ENCODE peak calls at places on chromosomes 2 and 18, in nine cellular contexts. One of them, this sample, is unnamed.

GRCh38 chr2:28980368-28981015 is 606 bp upstream of the TOGARAM2 start:
- DNase-seq in HT1080: no peak
- DNase-seq in NCI-H82: no peak
- DNase-seq in stimulated activated CD8-positive, alpha-beta memory T cell treated with anti-CD3 and anti-CD28 coated beads, Interleukin-7, amount 100 ng/mL, for 1 hour: no peak
- DNase-seq in AG10803: no peak
- DNase-seq in endothelial cell: no peak
- DNase-seq in hypothalamus: no peak
- DNase-seq in omental fat pad: no peak
- DNase-seq in HTR-8/SVneo: no peak
- DNase-seq in this sample: no peak

GRCh38 chr2:207926133-207927076 is 98.9 kb downstream of the PLEKHM3 start:
- DNase-seq in HT1080: peak
- DNase-seq in NCI-H82: no peak
- DNase-seq in stimulated activated CD8-positive, alpha-beta memory T cell treated with anti-CD3 and anti-CD28 coated beads, Interleukin-7, amount 100 ng/mL, for 1 hour: no peak
- DNase-seq in AG10803: peak
- DNase-seq in endothelial cell: no peak
- DNase-seq in hypothalamus: no peak
- DNase-seq in omental fat pad: no peak
- DNase-seq in HTR-8/SVneo: no peak
- DNase-seq in this sample: no peak

GRCh38 chr18:50578651-50579050 is 18.8 kb downstream of the MAPK4 start:
- DNase-seq in HT1080: peak
- DNase-seq in NCI-H82: no peak
- DNase-seq in stimulated activated CD8-positive, alpha-beta memory T cell treated with anti-CD3 and anti-CD28 coated beads, Interleukin-7, amount 100 ng/mL, for 1 hour: no peak
- DNase-seq in AG10803: no peak
- DNase-seq in endothelial cell: no peak
- DNase-seq in hypothalamus: no peak
- DNase-seq in omental fat pad: no peak
- DNase-seq in HTR-8/SVneo: no peak
- DNase-seq in this sample: no peak

GRCh38 chr2:239143858-239144712 is 256.7 kb downstream of the HDAC4 start:
- DNase-seq in HT1080: peak
- DNase-seq in NCI-H82: peak
- DNase-seq in stimulated activated CD8-positive, alpha-beta memory T cell treated with anti-CD3 and anti-CD28 coated beads, Interleukin-7, amount 100 ng/mL, for 1 hour: no peak
- DNase-seq in AG10803: peak
- DNase-seq in endothelial cell: peak
- DNase-seq in hypothalamus: no peak
- DNase-seq in omental fat pad: no peak
- DNase-seq in HTR-8/SVneo: peak
- DNase-seq in this sample: peak

GRCh38 chr2:241638063-241638660 is 669 bp downstream of the ATG4B start:
- DNase-seq in HT1080: no peak
- DNase-seq in NCI-H82: no peak
- DNase-seq in stimulated activated CD8-positive, alpha-beta memory T cell treated with anti-CD3 and anti-CD28 coated beads, Interleukin-7, amount 100 ng/mL, for 1 hour: no peak
- DNase-seq in AG10803: no peak
- DNase-seq in endothelial cell: no peak
- DNase-seq in hypothalamus: no peak
- DNase-seq in omental fat pad: no peak
- DNase-seq in HTR-8/SVneo: no peak
- DNase-seq in this sample: no peak

GRCh38 chr2:226635221-226635620 is 164.4 kb downstream of the IRS1 start:
- DNase-seq in HT1080: no peak
- DNase-seq in NCI-H82: no peak
- DNase-seq in stimulated activated CD8-positive, alpha-beta memory T cell treated with anti-CD3 and anti-CD28 coated beads, Interleukin-7, amount 100 ng/mL, for 1 hour: no peak
- DNase-seq in AG10803: no peak
- DNase-seq in endothelial cell: no peak
- DNase-seq in hypothalamus: no peak
- DNase-seq in omental fat pad: no peak
- DNase-seq in HTR-8/SVneo: no peak
- DNase-seq in this sample: no peak

GRCh38 chr2:154898269-154898668 is 199.8 kb downstream of the KCNJ3 start:
- DNase-seq in HT1080: no peak
- DNase-seq in NCI-H82: no peak
- DNase-seq in stimulated activated CD8-positive, alpha-beta memory T cell treated with anti-CD3 and anti-CD28 coated beads, Interleukin-7, amount 100 ng/mL, for 1 hour: no peak
- DNase-seq in AG10803: no peak
- DNase-seq in endothelial cell: no peak
- DNase-seq in hypothalamus: no peak
- DNase-seq in omental fat pad: no peak
- DNase-seq in HTR-8/SVneo: no peak
- DNase-seq in this sample: no peak

GRCh38 chr2:3207091-3207491 is 170.5 kb downstream of the EIPR1 start:
- DNase-seq in HT1080: no peak
- DNase-seq in NCI-H82: no peak
- DNase-seq in stimulated activated CD8-positive, alpha-beta memory T cell treated with anti-CD3 and anti-CD28 coated beads, Interleukin-7, amount 100 ng/mL, for 1 hour: no peak
- DNase-seq in AG10803: no peak
- DNase-seq in endothelial cell: no peak
- DNase-seq in hypothalamus: no peak
- DNase-seq in omental fat pad: no peak
- DNase-seq in HTR-8/SVneo: no peak
- DNase-seq in this sample: no peak

GRCh38 chr2:7007846-7008741 is 90.9 kb downstream of the RNF144A start:
- DNase-seq in HT1080: peak
- DNase-seq in NCI-H82: peak
- DNase-seq in stimulated activated CD8-positive, alpha-beta memory T cell treated with anti-CD3 and anti-CD28 coated beads, Interleukin-7, amount 100 ng/mL, for 1 hour: no peak
- DNase-seq in AG10803: peak
- DNase-seq in endothelial cell: no peak
- DNase-seq in hypothalamus: peak
- DNase-seq in omental fat pad: no peak
- DNase-seq in HTR-8/SVneo: no peak
- DNase-seq in this sample: no peak

GRCh38 chr2:69060938-69061501 is 48.0 kb downstream of the ANTXR1 start:
- DNase-seq in HT1080: no peak
- DNase-seq in NCI-H82: no peak
- DNase-seq in stimulated activated CD8-positive, alpha-beta memory T cell treated with anti-CD3 and anti-CD28 coated beads, Interleukin-7, amount 100 ng/mL, for 1 hour: no peak
- DNase-seq in AG10803: peak
- DNase-seq in endothelial cell: no peak
- DNase-seq in hypothalamus: no peak
- DNase-seq in omental fat pad: no peak
- DNase-seq in HTR-8/SVneo: no peak
- DNase-seq in this sample: no peak

GRCh38 chr18:79826966-79827365 is 29.2 kb downstream of the KCNG2 start:
- DNase-seq in HT1080: no peak
- DNase-seq in NCI-H82: no peak
- DNase-seq in stimulated activated CD8-positive, alpha-beta memory T cell treated with anti-CD3 and anti-CD28 coated beads, Interleukin-7, amount 100 ng/mL, for 1 hour: no peak
- DNase-seq in AG10803: no peak
- DNase-seq in endothelial cell: no peak
- DNase-seq in hypothalamus: no peak
- DNase-seq in omental fat pad: no peak
- DNase-seq in HTR-8/SVneo: no peak
- DNase-seq in this sample: no peak

GRCh38 chr2:38971377-38971776 is 81.7 kb downstream of the ARHGEF33 start:
- DNase-seq in HT1080: no peak
- DNase-seq in NCI-H82: no peak
- DNase-seq in stimulated activated CD8-positive, alpha-beta memory T cell treated with anti-CD3 and anti-CD28 coated beads, Interleukin-7, amount 100 ng/mL, for 1 hour: no peak
- DNase-seq in AG10803: no peak
- DNase-seq in endothelial cell: no peak
- DNase-seq in hypothalamus: no peak
- DNase-seq in omental fat pad: no peak
- DNase-seq in HTR-8/SVneo: no peak
- DNase-seq in this sample: no peak

GRCh38 chr2:199433204-199433832 is 24.4 kb downstream of the SATB2 start:
- DNase-seq in HT1080: no peak
- DNase-seq in NCI-H82: no peak
- DNase-seq in stimulated activated CD8-positive, alpha-beta memory T cell treated with anti-CD3 and anti-CD28 coated beads, Interleukin-7, amount 100 ng/mL, for 1 hour: no peak
- DNase-seq in AG10803: no peak
- DNase-seq in endothelial cell: no peak
- DNase-seq in hypothalamus: no peak
- DNase-seq in omental fat pad: no peak
- DNase-seq in HTR-8/SVneo: no peak
- DNase-seq in this sample: peak

GRCh38 chr2:82165377-82165776 is 1860.8 kb upstream of the LRRTM1 start:
- DNase-seq in HT1080: no peak
- DNase-seq in NCI-H82: no peak
- DNase-seq in stimulated activated CD8-positive, alpha-beta memory T cell treated with anti-CD3 and anti-CD28 coated beads, Interleukin-7, amount 100 ng/mL, for 1 hour: no peak
- DNase-seq in AG10803: no peak
- DNase-seq in endothelial cell: no peak
- DNase-seq in hypothalamus: no peak
- DNase-seq in omental fat pad: no peak
- DNase-seq in HTR-8/SVneo: no peak
- DNase-seq in this sample: no peak

GRCh38 chr2:106996136-106996769 is 110.3 kb upstream of the ST6GAL2 start:
- DNase-seq in HT1080: no peak
- DNase-seq in NCI-H82: peak
- DNase-seq in stimulated activated CD8-positive, alpha-beta memory T cell treated with anti-CD3 and anti-CD28 coated beads, Interleukin-7, amount 100 ng/mL, for 1 hour: no peak
- DNase-seq in AG10803: no peak
- DNase-seq in endothelial cell: no peak
- DNase-seq in hypothalamus: no peak
- DNase-seq in omental fat pad: no peak
- DNase-seq in HTR-8/SVneo: no peak
- DNase-seq in this sample: peak

GRCh38 chr2:96251721-96252292 is 14.0 kb downstream of the TMEM127 start:
- DNase-seq in HT1080: peak
- DNase-seq in NCI-H82: peak
- DNase-seq in stimulated activated CD8-positive, alpha-beta memory T cell treated with anti-CD3 and anti-CD28 coated beads, Interleukin-7, amount 100 ng/mL, for 1 hour: no peak
- DNase-seq in AG10803: peak
- DNase-seq in endothelial cell: no peak
- DNase-seq in hypothalamus: no peak
- DNase-seq in omental fat pad: no peak
- DNase-seq in HTR-8/SVneo: peak
- DNase-seq in this sample: peak

GRCh38 chr2:149715005-149715592 is 127.5 kb upstream of the MMADHC start:
- DNase-seq in HT1080: peak
- DNase-seq in NCI-H82: peak
- DNase-seq in stimulated activated CD8-positive, alpha-beta memory T cell treated with anti-CD3 and anti-CD28 coated beads, Interleukin-7, amount 100 ng/mL, for 1 hour: no peak
- DNase-seq in AG10803: peak
- DNase-seq in endothelial cell: peak
- DNase-seq in hypothalamus: no peak
- DNase-seq in omental fat pad: no peak
- DNase-seq in HTR-8/SVneo: peak
- DNase-seq in this sample: peak

GRCh38 chr2:28322456-28322855 is 70.2 kb upstream of the FOSL2 start:
- DNase-seq in HT1080: no peak
- DNase-seq in NCI-H82: no peak
- DNase-seq in stimulated activated CD8-positive, alpha-beta memory T cell treated with anti-CD3 and anti-CD28 coated beads, Interleukin-7, amount 100 ng/mL, for 1 hour: no peak
- DNase-seq in AG10803: no peak
- DNase-seq in endothelial cell: no peak
- DNase-seq in hypothalamus: no peak
- DNase-seq in omental fat pad: no peak
- DNase-seq in HTR-8/SVneo: no peak
- DNase-seq in this sample: no peak

GRCh38 chr2:242046184-242046826 is 176.8 kb downstream of the RTP5 start:
- DNase-seq in HT1080: no peak
- DNase-seq in NCI-H82: no peak
- DNase-seq in stimulated activated CD8-positive, alpha-beta memory T cell treated with anti-CD3 and anti-CD28 coated beads, Interleukin-7, amount 100 ng/mL, for 1 hour: no peak
- DNase-seq in AG10803: no peak
- DNase-seq in endothelial cell: no peak
- DNase-seq in hypothalamus: no peak
- DNase-seq in omental fat pad: no peak
- DNase-seq in HTR-8/SVneo: no peak
- DNase-seq in this sample: no peak

GRCh38 chr2:142463047-142463446 is 332.2 kb upstream of the LRP1B start:
- DNase-seq in HT1080: no peak
- DNase-seq in NCI-H82: no peak
- DNase-seq in stimulated activated CD8-positive, alpha-beta memory T cell treated with anti-CD3 and anti-CD28 coated beads, Interleukin-7, amount 100 ng/mL, for 1 hour: no peak
- DNase-seq in AG10803: no peak
- DNase-seq in endothelial cell: no peak
- DNase-seq in hypothalamus: no peak
- DNase-seq in omental fat pad: no peak
- DNase-seq in HTR-8/SVneo: no peak
- DNase-seq in this sample: no peak

GRCh38 chr2:12416600-12416999 is 300.1 kb upstream of the TRIB2 start:
- DNase-seq in HT1080: no peak
- DNase-seq in NCI-H82: peak
- DNase-seq in stimulated activated CD8-positive, alpha-beta memory T cell treated with anti-CD3 and anti-CD28 coated beads, Interleukin-7, amount 100 ng/mL, for 1 hour: peak
- DNase-seq in AG10803: peak
- DNase-seq in endothelial cell: peak
- DNase-seq in hypothalamus: no peak
- DNase-seq in omental fat pad: no peak
- DNase-seq in HTR-8/SVneo: no peak
- DNase-seq in this sample: no peak

GRCh38 chr2:30222636-30223360 is 8.5 kb upstream of the LBH start:
- DNase-seq in HT1080: no peak
- DNase-seq in NCI-H82: no peak
- DNase-seq in stimulated activated CD8-positive, alpha-beta memory T cell treated with anti-CD3 and anti-CD28 coated beads, Interleukin-7, amount 100 ng/mL, for 1 hour: no peak
- DNase-seq in AG10803: no peak
- DNase-seq in endothelial cell: no peak
- DNase-seq in hypothalamus: no peak
- DNase-seq in omental fat pad: no peak
- DNase-seq in HTR-8/SVneo: no peak
- DNase-seq in this sample: no peak

GRCh38 chr2:104249666-104250065 is 604.2 kb upstream of the POU3F3 start:
- DNase-seq in HT1080: no peak
- DNase-seq in NCI-H82: no peak
- DNase-seq in stimulated activated CD8-positive, alpha-beta memory T cell treated with anti-CD3 and anti-CD28 coated beads, Interleukin-7, amount 100 ng/mL, for 1 hour: no peak
- DNase-seq in AG10803: no peak
- DNase-seq in endothelial cell: no peak
- DNase-seq in hypothalamus: no peak
- DNase-seq in omental fat pad: no peak
- DNase-seq in HTR-8/SVneo: no peak
- DNase-seq in this sample: no peak

GRCh38 chr2:37877457-37878315 is 47.4 kb upstream of the RMDN2 start:
- DNase-seq in HT1080: peak
- DNase-seq in NCI-H82: peak
- DNase-seq in stimulated activated CD8-positive, alpha-beta memory T cell treated with anti-CD3 and anti-CD28 coated beads, Interleukin-7, amount 100 ng/mL, for 1 hour: no peak
- DNase-seq in AG10803: peak
- DNase-seq in endothelial cell: peak
- DNase-seq in hypothalamus: no peak
- DNase-seq in omental fat pad: no peak
- DNase-seq in HTR-8/SVneo: peak
- DNase-seq in this sample: peak

GRCh38 chr2:238106698-238107524 is 6.8 kb downstream of the ESPNL start:
- DNase-seq in HT1080: peak
- DNase-seq in NCI-H82: peak
- DNase-seq in stimulated activated CD8-positive, alpha-beta memory T cell treated with anti-CD3 and anti-CD28 coated beads, Interleukin-7, amount 100 ng/mL, for 1 hour: no peak
- DNase-seq in AG10803: no peak
- DNase-seq in endothelial cell: no peak
- DNase-seq in hypothalamus: no peak
- DNase-seq in omental fat pad: no peak
- DNase-seq in HTR-8/SVneo: no peak
- DNase-seq in this sample: peak

This sample was measured in NCI-H69.